ENCODE peak calls at places on chromosomes 11 and 22, in five cellular contexts. B is Peyer's patch; T is activated CD4-positive, CD25-positive, alpha-beta regulatory T cell; C is stimulated activated naive B cell treated with anti-CD40 and anti-IgM and Interleukin-4, amounts not matched to agents 10 μg/mL and 1 μg/mL and 100 μg/mL, for 72 hours; W is cardiac muscle cell. U is an unnamed sample.

GRCh38 chr11:61913699-61914395 is 3.5 kb downstream of the RAB3IL1 start:
- DNase-seq in C (no peak), T (no peak), W (no peak), B (no peak), U (no peak)

GRCh38 chr22:38443675-38444521 is 11.1 kb downstream of the KCNJ4 start:
- DNase-seq in T (no peak), C (no peak), B (no peak), W (no peak), U (no peak)

GRCh38 chr22:37182101-37182948 is 5.7 kb downstream of the C1QTNF6 start:
- DNase-seq in B (peak), W (no peak), T (no peak), C (no peak), U (no peak)

GRCh38 chr11:121723261-121723741 is 270.5 kb upstream of the SORL1-AS1 start:
- DNase-seq in T (no peak), W (peak), B (no peak), C (no peak), U (no peak)

GRCh38 chr11:86205415-86206268 is 38.9 kb upstream of the EED start:
- DNase-seq in T (no peak), B (no peak), W (no peak), C (no peak), U (no peak)

GRCh38 chr11:36326524-36327419 is 30.7 kb downstream of the PRR5L start:
- DNase-seq in W (no peak), T (no peak), B (no peak), C (no peak), U (no peak)

GRCh38 chr11:73277467-73277866 is 5.3 kb downstream of the P2RY6 start:
- DNase-seq in T (no peak), C (no peak), B (no peak), W (no peak), U (no peak)

GRCh38 chr11:40281055-40281580 is 1178.3 kb downstream of the LRRC4C start:
- DNase-seq in C (no peak), B (no peak), T (no peak), W (peak), U (no peak)

GRCh38 chr22:34973016-34973415 is 92.9 kb upstream of the ISX start:
- DNase-seq in C (no peak), W (no peak), T (no peak), B (no peak), U (no peak)

GRCh38 chr11:46541593-46542371 is 52.0 kb downstream of the AMBRA1 start:
- DNase-seq in B (peak), C (no peak), W (no peak), T (no peak), U (peak)

GRCh38 chr11:105937738-105938137 is 84.3 kb downstream of the MSANTD4 start:
- DNase-seq in W (peak), T (no peak), C (no peak), B (no peak), U (no peak)

GRCh38 chr11:14254533-14255530 is 104.2 kb downstream of the RRAS2 start:
- DNase-seq in W (no peak), B (no peak), C (no peak), T (no peak), U (no peak)

GRCh38 chr11:109728056-109728455 is 306.1 kb downstream of the C11orf87 start:
- DNase-seq in B (no peak), W (no peak), C (no peak), T (no peak), U (no peak)

GRCh38 chr11:114060402-114061052 is 1.0 kb downstream of the ZBTB16 start:
- DNase-seq in C (peak), T (no peak), W (peak), B (peak), U (no peak)

GRCh38 chr11:34345991-34346480 is 11.8 kb downstream of the ABTB2 start:
- DNase-seq in B (no peak), T (no peak), W (peak), C (no peak), U (no peak)

GRCh38 chr11:84249344-84250135 is 963.4 kb upstream of the CCDC90B start:
- DNase-seq in T (no peak), B (no peak), C (no peak), W (no peak), U (no peak)

GRCh38 chr22:47398491-47398890 is 636.0 kb downstream of the TBC1D22A start:
- DNase-seq in C (no peak), T (no peak), B (peak), W (no peak), U (no peak)

GRCh38 chr11:66617148-66617814 is 851 bp downstream of the RBM14 start:
- DNase-seq in B (no peak), T (no peak), C (no peak), W (peak), U (peak)

GRCh38 chr11:65589444-65590239 is 6.0 kb downstream of the KCNK7 start:
- DNase-seq in B (no peak), W (no peak), T (no peak), C (peak), U (no peak)